ENCODE peak calls at places on chromosome 11, in eight cellular contexts. Z is brain microvascular endothelial cell; S is astrocyte; I is cardiac muscle cell; L is uterus; C is bronchial epithelial cell; Q is CD8-positive, alpha-beta T cell; M is lower lobe of right lung. R is an unnamed sample. For H3K27me3, the result is how much of the 10 kb centered on the place peaks cover.

GRCh38 chr11:111762981-111763643 is 3.1 kb downstream of the PPP2R1B start:
- DNase-seq in M (no peak), I (no peak), S (no peak), L (no peak), Q (no peak), Z (no peak), C (no peak), R (peak)

GRCh38 chr11:119189393-119189792 is 4.1 kb downstream of the NHERF4 start:
- DNase-seq in C (no peak), Z (no peak), S (no peak), Q (no peak), M (peak), L (no peak), I (no peak), R (no peak)

GRCh38 chr11:26974068-26974790 is 19.7 kb upstream of the FIBIN start:
- DNase-seq in Q (no peak), L (no peak), M (no peak), S (peak), I (no peak), C (peak), Z (no peak), R (peak)

GRCh38 chr11:45771194-45771941 is 33.6 kb upstream of the SLC35C1 start:
- DNase-seq in C (peak), Z (peak), M (peak), I (peak), S (peak), L (peak), Q (peak), R (peak)

GRCh38 chr11:113272281-113272680 is 42.1 kb upstream of the TTC12 start:
- DNase-seq in S (no peak), C (no peak), M (no peak), Q (no peak), L (no peak), I (no peak), Z (no peak), R (no peak)

GRCh38 chr11:45400594-45400993 is 114.5 kb upstream of the SYT13 start:
- DNase-seq in S (peak), M (no peak), L (no peak), Z (peak), I (no peak), Q (no peak), C (peak), R (no peak)

GRCh38 chr11:123745764-123746451 is 4.4 kb upstream of the ZNF202 start:
- DNase-seq in M (no peak), C (no peak), I (no peak), L (no peak), Q (no peak), S (no peak), Z (no peak), R (peak)

GRCh38 chr11:19672591-19673206 is 39.9 kb upstream of the NAV2 start:
- DNase-seq in L (no peak), Q (no peak), Z (no peak), S (no peak), I (no peak), C (peak), M (no peak), R (no peak)

GRCh38 chr11:61972112-61972795 is 4.8 kb upstream of the FTH1 start:
- DNase-seq in Q (no peak), S (peak), C (no peak), Z (peak), M (no peak), I (no peak), L (no peak), R (no peak)

GRCh38 chr11:47599821-47600377 is 5.7 kb upstream of the C1QTNF4 start:
- DNase-seq in Z (no peak), Q (no peak), S (no peak), L (no peak), C (no peak), I (no peak), M (no peak), R (no peak)

GRCh38 chr11:77441409-77441808 is 32.5 kb downstream of the PAK1 start:
- DNase-seq in C (no peak), Q (no peak), Z (no peak), S (no peak), L (no peak), M (no peak), I (no peak), R (no peak)

GRCh38 chr11:85536438-85536837 is 90.7 kb downstream of the DLG2 start:
- DNase-seq in L (no peak), C (no peak), I (no peak), Q (no peak), Z (no peak), S (no peak), M (no peak), R (no peak)

GRCh38 chr11:96037267-96037990 is 113.5 kb upstream of the MTMR2 start:
- DNase-seq in S (peak), M (no peak), Q (no peak), Z (peak), C (peak), L (no peak), I (no peak), R (no peak)

GRCh38 chr11:69403556-69404215 is 77.8 kb upstream of the LINC01488 start:
- DNase-seq in Q (no peak), M (no peak), S (peak), C (peak), I (no peak), Z (peak), L (no peak), R (no peak)

GRCh38 chr11:109971184-109971523 is 122.0 kb upstream of the ZC3H12C start:
- DNase-seq in L (no peak), C (peak), S (peak), Z (peak), Q (no peak), I (peak), M (no peak), R (peak)

GRCh38 chr11:30825723-30826122 is 239.6 kb upstream of the MPPED2 start:
- DNase-seq in Q (no peak), C (no peak), M (no peak), I (no peak), Z (no peak), L (no peak), S (no peak), R (no peak)

GRCh38 chr11:267491-267994 is 10.7 kb upstream of the NLRP6 start:
- DNase-seq in I (no peak), Q (no peak), M (peak), S (no peak), C (no peak), Z (no peak), L (peak), R (no peak)

GRCh38 chr11:130886704-130887103 is 29.6 kb downstream of the SNX19 start:
- DNase-seq in I (no peak), Q (no peak), M (no peak), L (no peak), Z (no peak), S (no peak), C (no peak), R (no peak)

GRCh38 chr11:86047275-86047991 is 21.5 kb downstream of the PICALM start:
- DNase-seq in S (peak), I (no peak), Q (no peak), M (no peak), Z (no peak), C (peak), L (no peak), R (no peak)

GRCh38 chr11:132123449-132123848 is 753.0 kb downstream of the NTM start:
- DNase-seq in Z (no peak), C (no peak), S (no peak), L (no peak), Q (no peak), I (no peak), M (no peak), R (no peak)

GRCh38 chr11:132125855-132126841 is 755.7 kb downstream of the NTM start:
- DNase-seq in I (peak), S (no peak), Z (no peak), L (no peak), C (no peak), Q (no peak), M (no peak), R (peak)

GRCh38 chr11:132131051-132131450 is 760.6 kb downstream of the NTM start:
- DNase-seq in Z (no peak), C (no peak), I (no peak), M (no peak), S (no peak), Q (no peak), L (no peak), R (no peak)

GRCh38 chr11:132123854-132124835 is 753.7 kb downstream of the NTM start:
- DNase-seq in I (no peak), C (no peak), M (no peak), Q (no peak), L (no peak), S (no peak), Z (no peak), R (no peak)

GRCh38 chr11:132126973-132127900 is 756.8 kb downstream of the NTM start:
- DNase-seq in M (no peak), Q (no peak), I (peak), L (no peak), Z (peak), S (peak), C (peak), R (peak)
- TF ChIP-seq CTCF in M (peak), Q (peak), I (peak), L (no peak), Z (peak), S (peak), C (peak), R (peak)

GRCh38 chr11:94400075-94400838 is 962 bp downstream of the GPR83 start:
- DNase-seq in Z (no peak), L (no peak), Q (no peak), S (no peak), I (no peak), C (no peak), M (no peak), R (no peak)
- H3K27me3 ChIP-seq in Z (under half), L (under half), Q (under half), S (under half), I (under half), C (under half), M (under half), R (under half)

GRCh38 chr11:120950880-120951279 is 73.0 kb upstream of the TBCEL start:
- DNase-seq in C (no peak), Z (no peak), Q (no peak), L (no peak), S (no peak), M (no peak), I (no peak), R (no peak)

GRCh38 chr11:120940297-120940847 is 83.5 kb upstream of the TBCEL start:
- DNase-seq in Z (no peak), Q (no peak), I (no peak), M (no peak), C (no peak), L (no peak), S (peak), R (no peak)

GRCh38 chr11:120942701-120943100 is 81.2 kb upstream of the TBCEL start:
- DNase-seq in I (no peak), C (no peak), L (no peak), Q (no peak), Z (no peak), M (no peak), S (no peak), R (no peak)

GRCh38 chr11:120941000-120941399 is 82.9 kb upstream of the TBCEL start:
- DNase-seq in S (peak), M (no peak), I (no peak), Q (no peak), Z (no peak), L (no peak), C (peak), R (no peak)

DNA sequence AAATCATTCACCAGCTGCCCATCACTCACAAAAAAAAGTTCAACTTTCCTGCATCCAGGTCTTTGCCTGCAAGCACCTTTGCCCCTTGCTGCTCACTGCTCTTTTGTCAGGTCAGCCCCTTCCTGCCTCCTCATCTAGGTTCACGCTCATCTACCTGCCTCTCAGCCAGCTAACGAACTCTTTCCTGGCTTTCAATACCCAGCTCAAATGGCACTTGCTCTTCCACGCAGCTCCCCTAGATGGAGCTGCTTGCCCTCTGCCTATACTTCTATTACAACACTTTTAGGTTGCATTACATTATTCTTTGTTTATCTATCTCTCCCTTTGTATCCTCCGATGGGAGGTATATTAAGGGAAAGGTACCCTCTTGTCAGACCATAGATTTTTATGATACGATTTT is 78.9 kb upstream of the TBCEL start:
- DNase-seq in C (no peak), S (no peak), I (no peak), M (no peak), Z (no peak), Q (no peak), L (no peak), R (no peak)
- TF ChIP-seq CTCF in C (peak), S (no peak), I (no peak), M (peak), Z (peak), Q (no peak), L (no peak), R (peak)

DNA sequence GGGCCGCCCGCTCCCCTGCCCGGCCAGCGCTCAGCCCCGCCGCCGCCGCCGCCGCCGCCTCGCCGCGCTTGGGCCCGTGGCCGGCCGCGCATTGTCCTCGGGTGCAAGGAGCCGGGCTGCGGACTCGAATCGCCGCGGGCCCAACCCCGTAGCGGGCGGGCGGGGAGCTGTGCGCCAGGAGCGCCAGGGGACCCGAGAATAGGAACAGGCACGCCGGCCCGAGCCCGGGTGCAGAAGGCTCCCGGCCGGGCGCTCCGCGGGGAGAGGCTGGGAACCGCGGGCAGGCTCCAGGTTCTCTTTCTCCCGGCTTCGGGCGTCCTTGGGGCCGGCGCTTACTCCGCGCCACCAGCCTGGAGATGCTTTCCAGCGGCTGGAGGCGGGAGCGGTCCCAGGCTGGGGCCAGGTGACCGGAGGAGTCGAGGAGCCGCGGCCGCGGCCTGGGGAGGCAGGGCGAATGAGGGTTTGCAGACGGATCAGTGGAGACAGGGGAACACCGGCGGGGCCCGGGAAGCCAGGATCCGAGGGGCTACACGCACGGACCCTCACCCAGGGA is 636 bp downstream of the PKNOX2 start:
- DNase-seq in I (peak), Z (no peak), Q (no peak), C (no peak), M (no peak), L (no peak), S (peak), R (peak)
- H3K27me3 ChIP-seq in I (under half), Z (under half), Q (under half), C (under half), M (half or more), L (under half), S (under half), R (under half)

DNA sequence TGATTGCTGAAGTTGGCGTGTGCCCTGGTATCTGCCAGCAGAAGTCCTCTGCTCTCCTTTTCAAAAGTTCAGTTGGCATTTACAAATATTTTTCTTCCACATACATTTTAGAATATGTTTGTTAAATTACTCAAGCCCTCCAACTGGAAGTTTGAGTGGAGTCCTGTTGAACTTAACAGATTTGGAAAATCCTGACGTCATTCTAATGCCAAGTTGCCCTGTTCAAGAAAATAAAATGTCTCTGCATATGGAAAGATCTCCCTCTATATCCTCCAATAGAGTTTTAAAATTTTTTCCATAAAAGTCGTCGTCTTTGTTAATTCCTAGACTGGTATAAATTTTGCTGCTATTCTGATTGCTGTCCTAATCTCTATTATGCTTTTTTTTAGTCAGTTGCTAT is 3.3 kb downstream of the KCNQ1OT1 start:
- DNase-seq in S (no peak), Z (no peak), M (no peak), L (peak), Q (no peak), C (no peak), I (no peak), R (no peak)
- TF ChIP-seq CTCF in S (no peak), Z (no peak), M (no peak), L (no peak), Q (no peak), C (no peak), I (no peak), R (no peak)